ENCODE peak calls at places on chromosome 20, in four cellular contexts. W is GM20000, S is upper lobe of right lung, L is AG04449. Y is an unnamed sample.

GRCh38 chr20:11687546-11688292 is 230.0 kb upstream of the BTBD3 start:
- DNase-seq in W (no peak), S (no peak), L (no peak), Y (no peak)

GRCh38 chr20:5116875-5117274 is 2.9 kb downstream of the PCNA start:
- DNase-seq in W (no peak), S (no peak), L (no peak), Y (no peak)

GRCh38 chr20:33777831-33778230 is 33.3 kb upstream of the CHMP4B start:
- DNase-seq in W (no peak), S (no peak), L (no peak), Y (no peak)

GRCh38 chr20:14878676-14879019 is 541.2 kb upstream of the FLRT3 start:
- DNase-seq in W (no peak), S (no peak), L (no peak), Y (no peak)

GRCh38 chr20:23132930-23133559 is 46.9 kb upstream of the CD93 start:
- DNase-seq in W (no peak), S (no peak), L (no peak), Y (no peak)

GRCh38 chr20:58597021-58597940 is 53.8 kb upstream of the STX16 start:
- DNase-seq in W (no peak), S (no peak), L (no peak), Y (no peak)

GRCh38 chr20:38143646-38144554 is 21.2 kb downstream of the TGM2 start:
- DNase-seq in W (no peak), S (no peak), L (peak; percentile 84), Y (no peak)

GRCh38 chr20:3659492-3660261 is 3.5 kb downstream of the GFRA4 start:
- DNase-seq in W (no peak), S (peak; percentile 63), L (no peak), Y (no peak)

GRCh38 chr20:55269913-55270312 is 735.4 kb downstream of the CBLN4 start:
- DNase-seq in W (no peak), S (no peak), L (no peak), Y (no peak)

GRCh38 chr20:35042268-35042667 is 50.3 kb downstream of the TRPC4AP start:
- DNase-seq in W (no peak), S (no peak), L (no peak), Y (no peak)

GRCh38 chr20:58810116-58810878 is 40.4 kb downstream of the GNAS-AS1 start:
- DNase-seq in W (no peak), S (no peak), L (no peak), Y (peak; percentile 66)

GRCh38 chr20:23939641-23940040 is 48.9 kb downstream of the GGTLC1 start:
- DNase-seq in W (no peak), S (no peak), L (no peak), Y (no peak)

GRCh38 chr20:20969701-20970100 is 136.5 kb downstream of the LINC00237 start:
- DNase-seq in W (no peak), S (no peak), L (no peak), Y (no peak)

GRCh38 chr20:4545526-4545925 is 176.2 kb upstream of the PRND start:
- DNase-seq in W (no peak), S (no peak), L (peak; percentile 44), Y (no peak)

GRCh38 chr20:39004508-39004907 is 42.4 kb downstream of the DHX35 start:
- DNase-seq in W (no peak), S (peak; percentile 71), L (no peak), Y (peak; percentile 16)

GRCh38 chr20:11103866-11104265 is 430.1 kb upstream of the JAG1 start:
- DNase-seq in W (no peak), S (no peak), L (no peak), Y (no peak)

GRCh38 chr20:44643154-44643519 is 8.4 kb downstream of the ADA start:
- DNase-seq in W (no peak), S (no peak), L (no peak), Y (no peak)

GRCh38 chr20:6768228-6769185 is 1.0 kb downstream of the BMP2 start:
- DNase-seq in W (peak; percentile 22), S (peak; percentile 72), L (no peak), Y (peak; percentile 2)

GRCh38 chr20:44111712-44112335 is 75.2 kb downstream of the JPH2 start:
- DNase-seq in W (no peak), S (no peak), L (no peak), Y (no peak)

GRCh38 chr20:34562643-34563042 is 4.1 kb downstream of the MAP1LC3A start:
- DNase-seq in W (no peak), S (no peak), L (no peak), Y (peak; percentile 33)

GRCh38 chr20:33079267-33079666 is at the start of gene BPIFB4:
- DNase-seq in W (no peak), S (no peak), L (peak; percentile 37), Y (no peak)

GRCh38 chr20:36035720-36036119 is 67.3 kb downstream of the CNBD2 start:
- DNase-seq in W (no peak), S (no peak), L (no peak), Y (no peak)

GRCh38 chr20:15951711-15952110 is 621.5 kb downstream of the KIF16B start:
- DNase-seq in W (no peak), S (no peak), L (no peak), Y (no peak)

GRCh38 chr20:2729251-2729713 is 36.7 kb downstream of the EBF4 start:
- DNase-seq in W (peak; percentile 44), S (no peak), L (no peak), Y (peak; percentile 48)

GRCh38 chr20:32252189-32252588 is 25.3 kb upstream of the KIF3B start:
- DNase-seq in W (peak; percentile 26), S (no peak), L (no peak), Y (peak; percentile 99)

GRCh38 chr20:13525225-13525940 is 113.3 kb downstream of the TASP1 start:
- DNase-seq in W (no peak), S (no peak), L (peak; percentile 86), Y (no peak)

GRCh38 chr20:46501961-46502360 is 11.4 kb downstream of the ZNF334 start:
- DNase-seq in W (no peak), S (no peak), L (no peak), Y (no peak)

GRCh38 chr20:46505501-46505900 is 7.9 kb downstream of the ZNF334 start:
- DNase-seq in W (no peak), S (no peak), L (no peak), Y (no peak)

GRCh38 chr20:46509523-46509922 is 3.8 kb downstream of the ZNF334 start:
- DNase-seq in W (no peak), S (no peak), L (no peak), Y (peak; percentile 9)

GRCh38 chr20:46512943-46513844 is at the start of gene ZNF334:
- DNase-seq in W (peak; percentile 71), S (peak; percentile 87), L (no peak), Y (peak; percentile 76)

GRCh38 chr20:46507760-46508407 is 5.5 kb downstream of the ZNF334 start:
- DNase-seq in W (no peak), S (no peak), L (no peak), Y (no peak)
- TF ChIP-seq CTCF in W (no peak), S (no peak), L (no peak), Y (no peak)

GRCh38 chr20:63580796-63581461 is 6.9 kb upstream of the HELZ2 start:
- DNase-seq in W (peak; percentile 78), S (no peak), L (no peak), Y (peak; percentile 83)
- TF ChIP-seq CTCF in W (peak; percentile 46), S (no peak), L (peak; percentile 51), Y (peak; percentile 48)

DNA sequence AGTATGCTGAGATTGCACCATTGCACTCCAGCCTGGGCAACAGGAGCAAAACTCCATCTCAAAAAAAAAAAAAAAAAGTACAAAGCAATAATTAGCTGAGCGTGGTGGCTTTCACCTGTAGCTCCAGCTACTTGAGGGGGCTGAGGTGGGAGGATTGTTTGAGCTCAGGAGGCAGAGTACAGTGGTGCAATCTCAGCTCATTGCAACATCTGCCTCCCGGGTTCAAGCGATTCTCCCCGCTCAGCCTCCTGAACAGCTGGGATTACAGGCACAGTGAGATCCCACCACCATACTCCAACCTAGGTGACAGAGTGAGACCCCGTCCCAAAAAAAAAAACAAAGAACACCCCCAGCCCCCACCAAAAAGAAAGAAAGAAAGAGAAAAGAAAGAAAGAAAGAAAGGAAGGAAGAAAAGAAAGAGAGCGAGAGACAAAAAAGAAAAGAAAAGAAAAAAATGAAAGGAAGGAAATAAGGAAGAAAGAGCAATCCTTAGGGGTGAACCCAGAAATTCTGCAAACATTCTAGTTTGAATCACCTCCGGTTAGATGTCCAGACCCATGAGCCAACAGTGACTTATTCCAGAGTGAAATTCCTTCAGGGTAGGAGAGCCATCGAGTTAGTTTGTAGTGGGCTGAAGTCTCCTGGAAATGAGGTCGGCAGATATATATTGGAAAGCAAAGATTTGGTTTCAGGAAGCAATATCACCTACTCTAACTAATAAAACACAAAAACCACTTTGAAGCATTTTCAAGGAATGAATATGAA is 3.2 kb upstream of the RIPOR3 start:
- DNase-seq in W (no peak), S (no peak), L (no peak), Y (no peak)
- TF ChIP-seq CTCF in W (no peak), S (no peak), L (no peak), Y (no peak)

GRCh38 chr20:45933231-45934045 is 1.0 kb upstream of the PCIF1 start:
- DNase-seq in W (peak; percentile 70), S (peak; percentile 80), L (no peak), Y (peak; percentile 76)
- TF ChIP-seq CTCF in W (no peak), S (peak; percentile 38), L (peak; percentile 22), Y (peak; percentile 25)

GRCh38 chr20:50712771-50713676 is 18.4 kb upstream of the PARD6B start:
- DNase-seq in W (no peak), S (peak; percentile 23), L (no peak), Y (no peak)

GRCh38 chr20:50716518-50716917 is 14.9 kb upstream of the PARD6B start:
- DNase-seq in W (no peak), S (no peak), L (no peak), Y (no peak)

GRCh38 chr20:50711113-50711825 is 19.9 kb upstream of the RIPOR3 start:
- DNase-seq in W (no peak), S (no peak), L (no peak), Y (no peak)

GRCh38 chr20:50715694-50716093 is 15.7 kb upstream of the PARD6B start:
- DNase-seq in W (no peak), S (no peak), L (no peak), Y (no peak)

DNA sequence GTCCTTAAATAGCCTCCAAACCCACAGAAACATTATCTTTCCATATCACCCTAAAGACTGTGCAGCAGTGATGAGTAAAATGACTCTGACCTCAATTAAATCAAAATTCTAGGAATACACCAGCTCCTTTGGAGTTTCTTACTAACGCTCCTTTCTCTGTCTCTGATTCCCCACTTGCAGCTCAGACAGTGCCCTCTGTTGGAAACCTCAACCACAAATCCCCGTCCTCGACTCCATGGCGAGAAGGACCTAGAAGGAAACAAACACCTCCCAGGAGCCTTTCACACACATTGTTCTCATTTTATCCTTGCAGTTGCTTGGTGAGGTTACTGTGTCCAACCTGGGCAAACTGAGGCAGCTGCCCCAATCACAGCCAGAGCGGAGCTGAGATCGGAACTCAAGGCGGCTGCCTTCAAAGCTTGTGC is 17.7 kb upstream of the PARD6B start:
- DNase-seq in W (no peak), S (no peak), L (no peak), Y (no peak)
- TF ChIP-seq CTCF in W (no peak), S (peak; percentile 41), L (peak; percentile 43), Y (no peak)

GRCh38 chr20:53642196-53643030 is 48.8 kb upstream of the ZNF217 start:
- DNase-seq in W (no peak), S (no peak), L (no peak), Y (peak; percentile 76)
- TF ChIP-seq CTCF in W (no peak), S (no peak), L (no peak), Y (no peak)

Y was measured in activated CD8-positive, alpha-beta T cell treated with anti-CD3 and anti-CD28 coated beads for 36 hours.